ENCODE peak calls at places on chromosomes 12 and 14, in eight cellular contexts. V, G, M, S, Y, D, E and O are unnamed samples.

GRCh38 chr12:40105265-40105514 is 691 bp downstream of the SLC2A13 start:
- DNase-seq in V (peak; percentile 26), G (no peak), M (no peak), S (no peak), Y (no peak), D (peak; percentile 80), E (peak; percentile 69), O (no peak)

GRCh38 chr12:24823808-24824515 is 124.9 kb downstream of the BCAT1 start:
- DNase-seq in V (no peak), G (no peak), M (no peak), S (no peak), Y (no peak), D (no peak), E (no peak), O (no peak)

GRCh38 chr12:111798182-111798581 is 31.4 kb downstream of the ALDH2 start:
- DNase-seq in V (no peak), G (no peak), M (no peak), S (no peak), Y (no peak), D (no peak), E (no peak), O (no peak)

GRCh38 chr12:89231686-89232085 is 120.6 kb downstream of the DUSP6 start:
- DNase-seq in V (no peak), G (no peak), M (no peak), S (no peak), Y (no peak), D (no peak), E (no peak), O (no peak)

GRCh38 chr14:104086210-104086660 is 735 bp downstream of the ASPG start:
- DNase-seq in V (no peak), G (no peak), M (no peak), S (no peak), Y (no peak), D (peak; percentile 33), E (peak; percentile 6), O (no peak)

GRCh38 chr12:53798575-53798974 is 46.8 kb upstream of the CISTR start:
- DNase-seq in V (peak; percentile 79), G (no peak), M (no peak), S (no peak), Y (peak; percentile 47), D (no peak), E (no peak), O (no peak)

GRCh38 chr12:57966536-57966935 is 25.2 kb downstream of the ATP23 start:
- DNase-seq in V (no peak), G (no peak), M (no peak), S (no peak), Y (no peak), D (no peak), E (no peak), O (no peak)

GRCh38 chr12:130920711-130921381 is 32.9 kb upstream of the ADGRD1 start:
- DNase-seq in V (no peak), G (no peak), M (no peak), S (no peak), Y (no peak), D (no peak), E (peak; percentile 59), O (no peak)

GRCh38 chr12:101021442-101021841 is 188.6 kb downstream of the SLC5A8 start:
- DNase-seq in V (peak; percentile 16), G (no peak), M (no peak), S (no peak), Y (no peak), D (no peak), E (no peak), O (no peak)

GRCh38 chr12:4217091-4217490 is 56.5 kb upstream of the CCND2 start:
- DNase-seq in V (no peak), G (no peak), M (no peak), S (no peak), Y (no peak), D (no peak), E (no peak), O (no peak)

GRCh38 chr12:106584104-106585064 is 1.6 kb downstream of the RFX4 start:
- DNase-seq in V (no peak), G (peak; percentile 73), M (no peak), S (no peak), Y (no peak), D (peak; percentile 48), E (no peak), O (peak; percentile 55)

GRCh38 chr12:58372298-58372697 is 430.9 kb downstream of the ATP23 start:
- DNase-seq in V (no peak), G (no peak), M (peak; percentile 58), S (no peak), Y (no peak), D (no peak), E (no peak), O (no peak)

GRCh38 chr12:104524433-104524832 is 67.7 kb downstream of the CHST11 start:
- DNase-seq in V (no peak), G (no peak), M (no peak), S (no peak), Y (no peak), D (no peak), E (no peak), O (no peak)

DNA sequence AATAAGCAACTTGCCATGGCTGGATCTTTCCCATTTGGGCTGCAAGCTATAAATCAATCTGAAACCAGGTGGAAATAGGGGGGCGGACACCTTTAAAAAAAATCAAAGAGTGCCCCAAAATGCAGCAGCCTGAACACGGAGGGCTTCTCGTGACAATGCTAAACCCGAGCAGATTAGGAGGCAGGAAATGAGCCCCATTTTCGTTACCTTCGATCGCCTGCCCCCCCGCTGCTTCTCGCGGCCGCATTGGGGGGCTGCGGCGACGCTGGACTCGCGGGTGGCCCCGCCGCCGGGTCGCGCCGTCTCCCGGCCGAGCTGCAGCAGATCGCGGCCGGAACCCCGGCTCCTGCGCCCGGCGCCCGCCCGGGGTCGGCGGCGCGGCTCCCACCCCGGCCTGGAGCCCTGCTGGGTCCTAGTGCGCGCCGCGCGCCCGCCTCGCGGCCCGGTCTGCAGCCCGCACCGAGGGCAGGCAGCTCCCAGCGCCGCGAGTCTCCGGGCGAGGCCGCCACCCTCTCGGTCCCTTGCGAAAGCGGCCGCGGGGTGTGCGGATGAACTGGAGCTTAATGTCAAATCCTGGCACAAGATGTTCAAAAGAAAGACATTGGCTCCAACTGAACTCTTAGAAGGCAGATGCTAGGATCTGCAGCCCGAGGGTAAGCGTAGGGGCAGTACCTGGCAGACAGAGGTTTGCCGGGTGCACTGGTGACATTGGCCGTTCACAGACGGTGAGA is 202.0 kb upstream of the FOXN3 start:
- DNase-seq in V (peak; percentile 58), G (peak; percentile 90), M (peak; percentile 55), S (peak; percentile 86), Y (peak; percentile 13), D (peak; percentile 96), E (peak; percentile 86), O (peak; percentile 84)
- TF ChIP-seq CTCF in V (no peak), G (no peak), M (no peak), S (peak; percentile 13), Y (no peak), D (no peak), E (no peak), O (no peak)

DNA sequence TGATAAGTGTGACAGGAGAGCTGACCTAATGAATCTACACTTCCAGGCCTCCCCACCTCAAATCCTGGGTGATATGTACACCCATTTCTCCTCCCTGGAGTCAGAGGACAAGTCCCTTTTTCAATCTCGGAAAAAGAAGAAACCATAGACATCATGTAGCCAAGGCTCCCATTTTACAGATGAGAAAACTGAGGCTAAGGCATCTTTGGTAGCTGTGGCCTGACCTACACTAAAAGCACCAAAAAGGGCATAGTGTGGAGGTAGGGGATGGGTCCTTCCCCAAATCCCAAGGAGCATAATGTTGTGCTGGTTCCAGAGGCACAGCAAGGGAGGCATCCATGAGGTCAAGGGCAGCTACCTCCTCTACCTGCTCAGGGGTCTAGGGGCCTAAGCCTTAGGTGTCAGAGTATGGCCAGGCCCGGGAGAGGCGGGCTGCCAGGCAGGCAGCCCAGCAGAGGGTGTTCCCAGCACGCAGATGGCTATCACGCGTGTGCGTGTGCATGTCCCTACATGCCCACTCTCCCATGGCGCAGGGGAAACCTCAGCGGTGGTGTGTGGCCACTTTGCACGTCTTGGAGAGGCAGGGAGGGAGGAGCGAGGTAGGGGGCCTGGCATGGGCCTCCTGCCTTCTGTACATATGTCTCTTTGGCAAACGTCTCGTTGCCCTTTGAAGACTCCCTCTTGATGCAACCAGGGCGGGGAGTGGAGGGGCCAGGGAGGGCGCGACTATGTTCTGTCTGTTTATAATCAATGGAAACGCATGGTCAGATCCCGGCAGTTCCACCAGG is 2.5 kb downstream of the PGF start:
- DNase-seq in V (no peak), G (no peak), M (no peak), S (no peak), Y (no peak), D (no peak), E (peak; percentile 12), O (no peak)
- H3K4me2 ChIP-seq in V (no peak overlapping the region), G (no peak overlapping the region), M (no peak overlapping the region), S (no peak overlapping the region), Y (no peak overlapping the region), D (no peak overlapping the region), E (peak overlapping the region; percentile 96), O (no peak overlapping the region)

GRCh38 chr14:74594021-74594420 is 18.0 kb downstream of the LTBP2 start:
- DNase-seq in V (no peak), G (no peak), M (no peak), S (no peak), Y (no peak), D (no peak), E (no peak), O (no peak)
- TF ChIP-seq EZH2phosphoT487 in V (no peak), G (no peak), M (no peak), S (no peak), Y (no peak), D (no peak), E (no peak), O (no peak)

GRCh38 chr14:31420319-31421081 is at the start of gene HEATR5A:
- DNase-seq in V (peak; percentile 97), G (peak; percentile 98), M (peak; percentile 92), S (peak; percentile 95), Y (peak; percentile 83), D (peak; percentile 95), E (peak; percentile 98), O (peak; percentile 96)
- TF ChIP-seq CTCF in V (peak; percentile 21), G (peak; percentile 35), M (no peak), S (peak; percentile 54), Y (no peak), D (peak; percentile 20), E (peak; percentile 29), O (peak; percentile 32)

DNA sequence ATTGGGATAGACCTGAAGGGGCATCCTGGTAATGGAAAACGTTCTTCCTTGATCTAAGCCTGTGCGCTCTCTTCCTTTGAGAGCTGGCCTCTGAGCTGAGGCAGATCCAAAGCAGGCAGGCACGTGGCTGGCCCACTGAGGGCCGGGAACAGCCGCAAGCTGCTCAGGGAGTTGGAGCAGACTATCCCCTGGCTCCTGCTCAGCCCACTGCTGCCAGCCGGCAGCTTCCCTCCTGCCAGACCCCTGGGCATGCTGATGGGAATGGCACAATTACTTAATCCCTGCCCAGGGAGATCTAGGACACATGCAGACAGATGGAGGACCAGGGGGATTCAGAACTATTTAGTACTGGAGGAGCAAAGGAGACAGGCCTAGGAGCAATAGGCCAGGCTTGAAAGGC is 14.4 kb downstream of the NEUROD4 start:
- DNase-seq in V (no peak), G (no peak), M (no peak), S (no peak), Y (no peak), D (no peak), E (no peak), O (no peak)
- H3K4me2 ChIP-seq in V (no peak overlapping the region), G (no peak overlapping the region), M (no peak overlapping the region), S (no peak overlapping the region), Y (no peak overlapping the region), D (no peak overlapping the region), E (no peak overlapping the region), O (no peak overlapping the region)